ENCODE peak calls at places on chromosomes 11 and 22, in four cellular contexts. One of them, this sample, is unnamed.

GRCh38 chr22:37983860-37984791 is at the start of gene SOX10:
- DNase-seq in K562: no peak
- DNase-seq in HCT116: no peak
- DNase-seq in GM12878: no peak
- DNase-seq in this sample: no peak

GRCh38 chr11:38123673-38124072 is 1525.6 kb upstream of the RAG2 start:
- DNase-seq in K562: no peak
- DNase-seq in HCT116: no peak
- DNase-seq in GM12878: no peak
- DNase-seq in this sample: peak; percentile 3

GRCh38 chr11:2519517-2519878 is 74.7 kb downstream of the KCNQ1 start:
- DNase-seq in K562: no peak
- DNase-seq in HCT116: no peak
- DNase-seq in GM12878: no peak
- DNase-seq in this sample: no peak

GRCh38 chr22:27100789-27101188 is 443.4 kb downstream of the MIAT start:
- DNase-seq in K562: no peak
- DNase-seq in HCT116: no peak
- DNase-seq in GM12878: no peak
- DNase-seq in this sample: no peak

GRCh38 chr11:35304900-35305299 is 114.5 kb downstream of the SLC1A2 start:
- DNase-seq in K562: no peak
- DNase-seq in HCT116: no peak
- DNase-seq in GM12878: no peak
- DNase-seq in this sample: no peak

GRCh38 chr11:82756765-82757650 is 23.3 kb upstream of the FAM181B start:
- DNase-seq in K562: no peak
- DNase-seq in HCT116: no peak
- DNase-seq in GM12878: no peak
- DNase-seq in this sample: no peak

GRCh38 chr22:18023509-18024275 is 669 bp downstream of the MICAL3 start:
- DNase-seq in K562: peak; percentile 61
- DNase-seq in HCT116: peak; percentile 65
- DNase-seq in GM12878: no peak
- DNase-seq in this sample: peak; percentile 82

GRCh38 chr11:1371836-1372465 is 17.8 kb upstream of the BRSK2 start:
- DNase-seq in K562: no peak
- DNase-seq in HCT116: no peak
- DNase-seq in GM12878: no peak
- DNase-seq in this sample: no peak

GRCh38 chr11:111829185-111829968 is 42.0 kb downstream of the ALG9 start:
- DNase-seq in K562: no peak
- DNase-seq in HCT116: no peak
- DNase-seq in GM12878: peak; percentile 19
- DNase-seq in this sample: no peak

DNA sequence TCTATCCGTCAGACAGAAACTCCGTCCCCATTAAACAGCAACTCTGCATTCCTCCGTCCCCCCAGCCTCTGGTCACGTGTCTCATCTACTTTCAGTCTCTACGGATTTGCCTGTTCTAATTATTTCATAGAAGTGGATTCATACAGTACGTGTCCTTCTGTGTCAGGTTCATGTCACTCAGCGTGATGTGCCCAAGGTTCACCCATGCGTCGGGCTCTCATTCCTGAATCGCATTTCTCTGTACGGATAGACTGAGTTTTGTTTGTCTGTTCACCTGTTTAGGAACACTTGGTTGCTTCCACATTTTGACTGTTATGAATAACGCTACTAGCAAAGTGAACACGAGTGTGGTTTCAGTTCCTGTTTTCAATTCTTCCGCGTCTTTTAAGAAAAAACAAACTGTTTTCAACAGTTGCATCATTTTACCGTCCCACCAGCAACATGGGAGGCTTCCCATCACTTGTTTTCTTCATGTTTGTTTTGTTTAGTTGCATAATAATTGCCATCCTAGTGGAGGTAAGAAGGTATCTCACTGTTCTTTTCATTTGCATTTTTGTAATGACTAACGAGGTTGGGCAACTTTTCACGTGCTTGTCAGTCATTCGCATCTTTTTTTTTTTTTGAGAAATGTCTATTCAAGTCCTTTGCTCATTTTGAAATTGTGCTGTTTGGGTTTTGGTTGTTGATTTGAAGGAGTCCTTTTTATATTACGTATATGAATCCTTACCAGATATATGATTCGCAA is 8.9 kb upstream of the NLRP6 start:
- DNase-seq in K562: peak; percentile 38
- DNase-seq in HCT116: no peak
- DNase-seq in GM12878: peak; percentile 99
- DNase-seq in this sample: no peak
- TF ChIP-seq JUND in K562: peak; percentile 20
- TF ChIP-seq JUND in HCT116: no peak
- TF ChIP-seq JUND in GM12878: peak; percentile 84
- TF ChIP-seq JUND in this sample: no peak

DNA sequence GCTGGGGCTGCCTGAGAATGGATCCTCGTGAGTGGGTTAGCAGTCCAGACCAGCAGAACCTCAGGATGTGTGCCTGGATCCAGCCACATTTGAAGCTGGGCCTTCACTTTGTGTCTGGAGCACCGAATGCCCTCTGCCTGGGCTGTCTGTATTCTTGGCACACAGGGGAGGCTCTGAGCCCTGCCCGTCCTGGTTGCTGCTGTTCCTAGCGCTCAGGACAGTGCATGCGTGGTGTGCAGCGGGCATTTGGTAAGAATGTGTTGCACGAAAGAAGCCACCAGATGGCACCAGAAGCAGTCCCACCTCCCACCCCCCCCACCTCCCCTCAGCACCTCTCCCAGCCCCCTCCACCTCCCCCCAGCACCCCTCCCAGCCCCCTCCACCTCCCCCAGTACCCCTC is 4.1 kb upstream of the MAPK11 start:
- DNase-seq in K562: peak; percentile 29
- DNase-seq in HCT116: no peak
- DNase-seq in GM12878: no peak
- DNase-seq in this sample: peak; percentile 77
- TF ChIP-seq JUND in K562: no peak
- TF ChIP-seq JUND in HCT116: no peak
- TF ChIP-seq JUND in GM12878: no peak
- TF ChIP-seq JUND in this sample: no peak

DNA sequence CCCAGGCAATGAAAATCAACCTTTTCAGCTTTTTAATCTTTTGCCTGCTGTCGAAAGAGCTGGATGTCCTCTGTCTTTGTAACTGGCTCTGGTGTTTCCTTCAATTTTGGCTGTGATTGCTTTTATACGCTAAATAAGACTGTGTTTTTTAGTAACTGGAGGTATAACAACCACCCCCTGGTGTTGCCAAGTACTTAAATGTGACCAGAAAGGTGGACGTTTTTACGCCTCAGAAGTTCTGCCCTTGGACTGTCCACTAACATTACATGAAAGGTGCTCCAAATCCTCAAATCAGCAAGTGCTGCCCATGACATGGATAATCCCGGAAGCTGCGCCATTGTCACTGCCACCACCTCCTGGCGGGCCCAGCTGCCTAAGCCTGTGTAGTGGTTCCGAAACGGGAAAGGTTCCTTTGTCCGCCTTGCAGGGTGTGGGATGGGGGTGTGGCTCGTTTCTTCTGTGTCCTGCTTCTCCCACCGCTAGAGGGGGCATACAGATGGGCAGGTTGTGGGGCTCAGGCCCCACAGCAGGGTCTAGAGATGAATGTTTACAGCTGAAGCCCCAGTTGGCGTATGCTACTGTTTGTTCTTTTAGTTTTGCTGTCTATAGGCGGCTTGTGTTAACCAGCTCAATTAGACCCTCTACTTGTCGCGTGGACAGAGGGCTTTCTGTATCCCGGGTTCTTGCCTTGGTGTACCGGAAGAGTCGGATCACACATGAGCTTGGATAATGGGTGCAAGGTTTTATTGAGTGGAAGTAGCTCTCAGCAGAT is 82.2 kb upstream of the SEPTIN5 start:
- DNase-seq in K562: peak; percentile 95
- DNase-seq in HCT116: peak; percentile 55
- DNase-seq in GM12878: no peak
- DNase-seq in this sample: peak; percentile 48
- TF ChIP-seq JUND in K562: peak; percentile 52
- TF ChIP-seq JUND in HCT116: no peak
- TF ChIP-seq JUND in GM12878: no peak
- TF ChIP-seq JUND in this sample: no peak

GRCh38 chr11:45461514-45461913 is 175.4 kb upstream of the SYT13 start:
- DNase-seq in K562: no peak
- DNase-seq in HCT116: no peak
- DNase-seq in GM12878: no peak
- DNase-seq in this sample: no peak
- TF ChIP-seq JUND in K562: no peak
- TF ChIP-seq JUND in HCT116: no peak
- TF ChIP-seq JUND in GM12878: no peak
- TF ChIP-seq JUND in this sample: no peak

This sample was measured in T47D.